ENCODE peak calls at places on chromosomes 7 and 10, in ten cellular contexts. One of them, this sample, is unnamed.

GRCh38 chr7:133314084-133314483 is 61.2 kb downstream of the EXOC4 start:
- DNase-seq in GM12865: no peak
- DNase-seq in HFF-Myc: no peak
- DNase-seq in endothelial cell: no peak
- DNase-seq in osteocyte: no peak
- DNase-seq in left lung: no peak
- DNase-seq in AG09319: no peak
- DNase-seq in OCI-LY7: no peak
- DNase-seq in astrocyte of the cerebellum: no peak
- DNase-seq in GM13977: no peak
- DNase-seq in this sample: no peak

GRCh38 chr10:80283536-80284199 is 5.8 kb downstream of the MAT1A start:
- DNase-seq in GM12865: no peak
- DNase-seq in HFF-Myc: no peak
- DNase-seq in endothelial cell: no peak
- DNase-seq in osteocyte: peak
- DNase-seq in left lung: no peak
- DNase-seq in AG09319: no peak
- DNase-seq in OCI-LY7: no peak
- DNase-seq in astrocyte of the cerebellum: no peak
- DNase-seq in GM13977: no peak
- DNase-seq in this sample: no peak

GRCh38 chr7:143265017-143265693 is 1.9 kb downstream of the GSTK1 start:
- DNase-seq in GM12865: no peak
- DNase-seq in HFF-Myc: no peak
- DNase-seq in endothelial cell: no peak
- DNase-seq in osteocyte: peak
- DNase-seq in left lung: no peak
- DNase-seq in AG09319: no peak
- DNase-seq in OCI-LY7: no peak
- DNase-seq in astrocyte of the cerebellum: no peak
- DNase-seq in GM13977: no peak
- DNase-seq in this sample: no peak

GRCh38 chr7:33940503-33940902 is 35.2 kb downstream of the BMPER start:
- DNase-seq in GM12865: no peak
- DNase-seq in HFF-Myc: no peak
- DNase-seq in endothelial cell: no peak
- DNase-seq in osteocyte: no peak
- DNase-seq in left lung: no peak
- DNase-seq in AG09319: no peak
- DNase-seq in OCI-LY7: no peak
- DNase-seq in astrocyte of the cerebellum: no peak
- DNase-seq in GM13977: no peak
- DNase-seq in this sample: no peak

GRCh38 chr7:3537210-3537875 is 236.3 kb downstream of the SDK1 start:
- DNase-seq in GM12865: no peak
- DNase-seq in HFF-Myc: no peak
- DNase-seq in endothelial cell: no peak
- DNase-seq in osteocyte: no peak
- DNase-seq in left lung: no peak
- DNase-seq in AG09319: no peak
- DNase-seq in OCI-LY7: no peak
- DNase-seq in astrocyte of the cerebellum: peak
- DNase-seq in GM13977: no peak
- DNase-seq in this sample: no peak

GRCh38 chr10:125479059-125479458 is 203.9 kb downstream of the TEX36 start:
- DNase-seq in GM12865: no peak
- DNase-seq in HFF-Myc: peak
- DNase-seq in endothelial cell: no peak
- DNase-seq in osteocyte: no peak
- DNase-seq in left lung: no peak
- DNase-seq in AG09319: no peak
- DNase-seq in OCI-LY7: no peak
- DNase-seq in astrocyte of the cerebellum: peak
- DNase-seq in GM13977: no peak
- DNase-seq in this sample: no peak

GRCh38 chr10:31072453-31072852 is 40.8 kb upstream of the ZNF438 start:
- DNase-seq in GM12865: no peak
- DNase-seq in HFF-Myc: no peak
- DNase-seq in endothelial cell: no peak
- DNase-seq in osteocyte: no peak
- DNase-seq in left lung: no peak
- DNase-seq in AG09319: no peak
- DNase-seq in OCI-LY7: no peak
- DNase-seq in astrocyte of the cerebellum: peak
- DNase-seq in GM13977: no peak
- DNase-seq in this sample: no peak

GRCh38 chr7:153381275-153382119 is 621.9 kb downstream of the ACTR3B start:
- DNase-seq in GM12865: peak
- DNase-seq in HFF-Myc: no peak
- DNase-seq in endothelial cell: peak
- DNase-seq in osteocyte: peak
- DNase-seq in left lung: no peak
- DNase-seq in AG09319: no peak
- DNase-seq in OCI-LY7: peak
- DNase-seq in astrocyte of the cerebellum: no peak
- DNase-seq in GM13977: peak
- DNase-seq in this sample: peak

GRCh38 chr10:78757542-78757941 is 311.2 kb upstream of the ZMIZ1 start:
- DNase-seq in GM12865: no peak
- DNase-seq in HFF-Myc: peak
- DNase-seq in endothelial cell: no peak
- DNase-seq in osteocyte: no peak
- DNase-seq in left lung: no peak
- DNase-seq in AG09319: no peak
- DNase-seq in OCI-LY7: no peak
- DNase-seq in astrocyte of the cerebellum: no peak
- DNase-seq in GM13977: no peak
- DNase-seq in this sample: no peak

GRCh38 chr7:128176696-128177095 is 64.4 kb upstream of the LEP start:
- DNase-seq in GM12865: no peak
- DNase-seq in HFF-Myc: no peak
- DNase-seq in endothelial cell: no peak
- DNase-seq in osteocyte: no peak
- DNase-seq in left lung: no peak
- DNase-seq in AG09319: no peak
- DNase-seq in OCI-LY7: no peak
- DNase-seq in astrocyte of the cerebellum: no peak
- DNase-seq in GM13977: no peak
- DNase-seq in this sample: no peak

GRCh38 chr10:73251683-73252444 is 580 bp downstream of the MRPS16 start:
- DNase-seq in GM12865: peak
- DNase-seq in HFF-Myc: no peak
- DNase-seq in endothelial cell: peak
- DNase-seq in osteocyte: no peak
- DNase-seq in left lung: no peak
- DNase-seq in AG09319: no peak
- DNase-seq in OCI-LY7: peak
- DNase-seq in astrocyte of the cerebellum: no peak
- DNase-seq in GM13977: no peak
- DNase-seq in this sample: peak

GRCh38 chr7:25712500-25712899 is 439.5 kb upstream of the NFE2L3 start:
- DNase-seq in GM12865: no peak
- DNase-seq in HFF-Myc: no peak
- DNase-seq in endothelial cell: no peak
- DNase-seq in osteocyte: no peak
- DNase-seq in left lung: no peak
- DNase-seq in AG09319: no peak
- DNase-seq in OCI-LY7: no peak
- DNase-seq in astrocyte of the cerebellum: no peak
- DNase-seq in GM13977: no peak
- DNase-seq in this sample: no peak

GRCh38 chr7:108080094-108080656 is 50.0 kb downstream of the LAMB4 start:
- DNase-seq in GM12865: no peak
- DNase-seq in HFF-Myc: no peak
- DNase-seq in endothelial cell: no peak
- DNase-seq in osteocyte: no peak
- DNase-seq in left lung: no peak
- DNase-seq in AG09319: no peak
- DNase-seq in OCI-LY7: no peak
- DNase-seq in astrocyte of the cerebellum: no peak
- DNase-seq in GM13977: no peak
- DNase-seq in this sample: no peak

GRCh38 chr7:91515961-91516360 is 251.7 kb downstream of the FZD1 start:
- DNase-seq in GM12865: no peak
- DNase-seq in HFF-Myc: no peak
- DNase-seq in endothelial cell: no peak
- DNase-seq in osteocyte: no peak
- DNase-seq in left lung: no peak
- DNase-seq in AG09319: no peak
- DNase-seq in OCI-LY7: no peak
- DNase-seq in astrocyte of the cerebellum: no peak
- DNase-seq in GM13977: no peak
- DNase-seq in this sample: no peak

GRCh38 chr7:145036592-145037386 is 200.9 kb upstream of the TPK1 start:
- DNase-seq in GM12865: peak
- DNase-seq in HFF-Myc: peak
- DNase-seq in endothelial cell: peak
- DNase-seq in osteocyte: no peak
- DNase-seq in left lung: no peak
- DNase-seq in AG09319: no peak
- DNase-seq in OCI-LY7: peak
- DNase-seq in astrocyte of the cerebellum: no peak
- DNase-seq in GM13977: peak
- DNase-seq in this sample: peak

GRCh38 chr10:7862121-7862514 is 43.8 kb downstream of the TAF3 start:
- DNase-seq in GM12865: no peak
- DNase-seq in HFF-Myc: no peak
- DNase-seq in endothelial cell: no peak
- DNase-seq in osteocyte: no peak
- DNase-seq in left lung: no peak
- DNase-seq in AG09319: no peak
- DNase-seq in OCI-LY7: no peak
- DNase-seq in astrocyte of the cerebellum: no peak
- DNase-seq in GM13977: no peak
- DNase-seq in this sample: no peak

GRCh38 chr7:25820432-25821040 is 331.5 kb upstream of the NFE2L3 start:
- DNase-seq in GM12865: peak
- DNase-seq in HFF-Myc: no peak
- DNase-seq in endothelial cell: peak
- DNase-seq in osteocyte: no peak
- DNase-seq in left lung: no peak
- DNase-seq in AG09319: no peak
- DNase-seq in OCI-LY7: peak
- DNase-seq in astrocyte of the cerebellum: no peak
- DNase-seq in GM13977: peak
- DNase-seq in this sample: peak

GRCh38 chr7:6162331-6162620 is 110.1 kb downstream of the CYTH3 start:
- DNase-seq in GM12865: no peak
- DNase-seq in HFF-Myc: no peak
- DNase-seq in endothelial cell: no peak
- DNase-seq in osteocyte: no peak
- DNase-seq in left lung: no peak
- DNase-seq in AG09319: no peak
- DNase-seq in OCI-LY7: no peak
- DNase-seq in astrocyte of the cerebellum: no peak
- DNase-seq in GM13977: no peak
- DNase-seq in this sample: no peak

DNA sequence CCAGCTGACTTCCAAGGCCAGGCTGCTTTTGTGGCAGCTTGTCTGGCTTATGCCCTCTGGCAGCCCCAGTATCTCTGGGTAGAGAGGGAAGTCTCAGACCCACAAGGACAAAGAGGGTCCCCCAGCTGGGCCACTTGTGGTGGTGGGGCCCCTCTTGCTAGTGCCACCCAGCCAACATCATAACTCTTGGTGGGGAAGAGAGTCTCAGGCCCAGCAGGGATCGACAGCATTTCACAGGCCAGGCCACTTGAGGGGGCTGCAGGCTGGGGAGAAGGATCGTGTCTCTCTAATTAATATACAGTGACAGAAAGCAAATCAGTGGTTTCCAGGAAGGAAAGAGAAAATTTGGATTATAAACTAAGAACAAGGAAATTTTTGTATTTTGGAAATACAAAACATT is 76.0 kb downstream of the TYW1B start:
- DNase-seq in GM12865: no peak
- DNase-seq in HFF-Myc: no peak
- DNase-seq in endothelial cell: peak
- DNase-seq in osteocyte: no peak
- DNase-seq in left lung: no peak
- DNase-seq in AG09319: no peak
- DNase-seq in OCI-LY7: no peak
- DNase-seq in astrocyte of the cerebellum: no peak
- DNase-seq in GM13977: no peak
- DNase-seq in this sample: no peak
- TF ChIP-seq CTCF in GM12865: no peak
- TF ChIP-seq CTCF in HFF-Myc: no peak
- TF ChIP-seq CTCF in endothelial cell: peak
- TF ChIP-seq CTCF in osteocyte: peak
- TF ChIP-seq CTCF in left lung: no peak
- TF ChIP-seq CTCF in AG09319: no peak
- TF ChIP-seq CTCF in OCI-LY7: peak
- TF ChIP-seq CTCF in astrocyte of the cerebellum: no peak
- TF ChIP-seq CTCF in GM13977: no peak
- TF ChIP-seq CTCF in this sample: no peak

DNA sequence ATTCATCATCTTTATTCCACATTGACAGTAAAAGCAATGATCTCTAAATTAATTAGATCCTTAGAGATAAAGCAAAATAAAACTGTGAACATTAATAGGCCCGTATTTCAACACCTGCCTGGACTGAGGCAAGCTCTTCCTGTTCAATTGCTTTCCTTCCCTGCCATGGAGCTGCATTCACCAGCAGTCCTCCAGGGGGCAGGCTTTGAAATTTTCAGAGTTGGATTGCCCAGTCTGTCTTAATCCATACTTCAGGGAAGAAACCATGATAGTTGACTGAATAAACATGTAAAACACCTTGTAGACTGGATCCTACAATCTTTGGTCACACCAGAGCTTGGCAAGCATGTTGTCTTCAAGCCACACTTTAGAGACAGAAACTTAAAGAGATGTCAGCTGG is 936.6 kb downstream of the NRG3 start:
- DNase-seq in GM12865: peak
- DNase-seq in HFF-Myc: no peak
- DNase-seq in endothelial cell: peak
- DNase-seq in osteocyte: no peak
- DNase-seq in left lung: no peak
- DNase-seq in AG09319: no peak
- DNase-seq in OCI-LY7: peak
- DNase-seq in astrocyte of the cerebellum: no peak
- DNase-seq in GM13977: no peak
- DNase-seq in this sample: no peak
- TF ChIP-seq CTCF in GM12865: peak
- TF ChIP-seq CTCF in HFF-Myc: peak
- TF ChIP-seq CTCF in endothelial cell: peak
- TF ChIP-seq CTCF in osteocyte: peak
- TF ChIP-seq CTCF in left lung: peak
- TF ChIP-seq CTCF in AG09319: peak
- TF ChIP-seq CTCF in OCI-LY7: peak
- TF ChIP-seq CTCF in astrocyte of the cerebellum: peak
- TF ChIP-seq CTCF in GM13977: peak
- TF ChIP-seq CTCF in this sample: peak

GRCh38 chr10:15824498-15824897 is 35.8 kb downstream of the MINDY3 start:
- DNase-seq in GM12865: no peak
- DNase-seq in HFF-Myc: no peak
- DNase-seq in endothelial cell: no peak
- DNase-seq in osteocyte: no peak
- DNase-seq in left lung: no peak
- DNase-seq in AG09319: no peak
- DNase-seq in OCI-LY7: peak
- DNase-seq in astrocyte of the cerebellum: peak
- DNase-seq in GM13977: no peak
- DNase-seq in this sample: no peak
- TF ChIP-seq CTCF in GM12865: peak
- TF ChIP-seq CTCF in HFF-Myc: no peak
- TF ChIP-seq CTCF in endothelial cell: peak
- TF ChIP-seq CTCF in osteocyte: peak
- TF ChIP-seq CTCF in left lung: peak
- TF ChIP-seq CTCF in AG09319: peak
- TF ChIP-seq CTCF in OCI-LY7: peak
- TF ChIP-seq CTCF in astrocyte of the cerebellum: peak
- TF ChIP-seq CTCF in GM13977: peak
- TF ChIP-seq CTCF in this sample: peak

GRCh38 chr10:16545126-16545736 is 23.6 kb upstream of the C1QL3 start:
- DNase-seq in GM12865: peak
- DNase-seq in HFF-Myc: peak
- DNase-seq in endothelial cell: no peak
- DNase-seq in osteocyte: no peak
- DNase-seq in left lung: no peak
- DNase-seq in AG09319: peak
- DNase-seq in OCI-LY7: peak
- DNase-seq in astrocyte of the cerebellum: no peak
- DNase-seq in GM13977: peak
- DNase-seq in this sample: peak
- TF ChIP-seq CTCF in GM12865: peak
- TF ChIP-seq CTCF in HFF-Myc: peak
- TF ChIP-seq CTCF in endothelial cell: peak
- TF ChIP-seq CTCF in osteocyte: peak
- TF ChIP-seq CTCF in left lung: peak
- TF ChIP-seq CTCF in AG09319: peak
- TF ChIP-seq CTCF in OCI-LY7: peak
- TF ChIP-seq CTCF in astrocyte of the cerebellum: peak
- TF ChIP-seq CTCF in GM13977: peak
- TF ChIP-seq CTCF in this sample: peak

This sample was measured in activated CD8-positive, alpha-beta T cell treated with anti-CD3 and anti-CD28 coated beads for 36 hours.